ENCODE peak calls at places on chromosomes 12 and 14, in ten cellular contexts. M, Q, I, T, L, B, D, N, F and R are unnamed samples.

GRCh38 chr14:98736701-98737338 is 535.2 kb downstream of the BCL11B start:
- DNase-seq in D (no peak), L (no peak), B (no peak), N (no peak), T (no peak), Q (no peak), M (no peak), I (no peak), F (no peak), R (peak; percentile 62)

GRCh38 chr12:115060477-115061168 is 376.6 kb upstream of the TBX3 start:
- DNase-seq in L (no peak), T (no peak), D (no peak), M (no peak), I (no peak), B (peak; percentile 46), Q (no peak), N (no peak), F (no peak), R (no peak)

GRCh38 chr14:72708708-72709475 is 185.0 kb downstream of the DPF3 start:
- DNase-seq in N (no peak), Q (no peak), T (no peak), M (no peak), I (no peak), B (no peak), L (no peak), F (no peak), D (no peak), R (no peak)

GRCh38 chr12:12088761-12089160 is 18.0 kb downstream of the BCL2L14 start:
- DNase-seq in N (no peak), D (no peak), M (no peak), I (no peak), L (no peak), F (no peak), T (no peak), Q (no peak), B (no peak), R (no peak)

GRCh38 chr12:57240926-57241555 is 9.9 kb downstream of the STAC3 start:
- DNase-seq in Q (no peak), T (no peak), N (no peak), M (no peak), D (no peak), I (peak; percentile 85), L (no peak), F (no peak), B (peak; percentile 21), R (no peak)

GRCh38 chr14:104461676-104462443 is 117.7 kb upstream of the C14orf180 start:
- DNase-seq in N (no peak), T (no peak), Q (no peak), F (no peak), B (no peak), I (peak; percentile 67), L (no peak), M (peak; percentile 56), D (no peak), R (peak; percentile 82)

GRCh38 chr14:77375973-77376372 is 921 bp downstream of the TMED8 start:
- DNase-seq in F (no peak), D (no peak), M (no peak), N (no peak), Q (no peak), B (no peak), T (no peak), I (no peak), L (no peak), R (no peak)

GRCh38 chr12:4911316-4911994 is 1.8 kb downstream of the KCNA1 start:
- DNase-seq in Q (no peak), D (no peak), I (peak; percentile 59), N (no peak), L (no peak), B (no peak), T (no peak), F (no peak), M (no peak), R (no peak)

GRCh38 chr14:64572721-64573508 is 23.2 kb downstream of the PPP1R36 start:
- DNase-seq in D (no peak), I (no peak), L (no peak), N (no peak), Q (no peak), M (no peak), T (peak; percentile 57), B (no peak), F (peak; percentile 65), R (no peak)

GRCh38 chr14:38544766-38545165 is 288.9 kb upstream of the CLEC14A start:
- DNase-seq in M (no peak), T (no peak), Q (no peak), B (no peak), F (no peak), N (no peak), L (no peak), I (no peak), D (no peak), R (no peak)

GRCh38 chr12:125683748-125684381 is 618.6 kb downstream of the AACS start:
- DNase-seq in M (no peak), F (no peak), D (no peak), N (no peak), L (no peak), Q (no peak), B (no peak), T (no peak), I (peak; percentile 82), R (peak; percentile 83)

GRCh38 chr14:98633380-98633779 is 638.6 kb downstream of the BCL11B start:
- DNase-seq in Q (no peak), M (no peak), T (peak; percentile 1), F (no peak), D (no peak), B (no peak), L (no peak), I (no peak), N (no peak), R (no peak)

GRCh38 chr14:63650336-63650952 is 8.8 kb upstream of the WDR89 start:
- DNase-seq in I (no peak), D (no peak), B (peak; percentile 65), Q (no peak), N (peak; percentile 44), L (no peak), M (no peak), T (no peak), F (peak; percentile 42), R (no peak)

GRCh38 chr14:103164786-103165185 is 41.5 kb downstream of the TNFAIP2 start:
- DNase-seq in N (no peak), Q (no peak), L (no peak), D (no peak), B (no peak), M (no peak), T (no peak), F (no peak), I (no peak), R (no peak)

GRCh38 chr12:65504417-65504816 is 225.9 kb downstream of the MSRB3 start:
- DNase-seq in F (no peak), I (no peak), D (no peak), Q (no peak), M (no peak), B (no peak), T (no peak), N (no peak), L (no peak), R (no peak)

GRCh38 chr14:71731096-71731495 is 201.1 kb upstream of the RGS6 start:
- DNase-seq in D (no peak), B (no peak), N (no peak), I (no peak), L (no peak), F (no peak), Q (no peak), M (no peak), T (no peak), R (no peak)

GRCh38 chr12:47837190-47838171 is 17.8 kb upstream of the HDAC7 start:
- DNase-seq in N (peak; percentile 81), F (peak; percentile 68), B (peak; percentile 79), Q (peak; percentile 68), I (peak; percentile 76), T (peak; percentile 75), D (peak; percentile 63), M (peak; percentile 87), L (peak; percentile 70), R (no peak)

DNA sequence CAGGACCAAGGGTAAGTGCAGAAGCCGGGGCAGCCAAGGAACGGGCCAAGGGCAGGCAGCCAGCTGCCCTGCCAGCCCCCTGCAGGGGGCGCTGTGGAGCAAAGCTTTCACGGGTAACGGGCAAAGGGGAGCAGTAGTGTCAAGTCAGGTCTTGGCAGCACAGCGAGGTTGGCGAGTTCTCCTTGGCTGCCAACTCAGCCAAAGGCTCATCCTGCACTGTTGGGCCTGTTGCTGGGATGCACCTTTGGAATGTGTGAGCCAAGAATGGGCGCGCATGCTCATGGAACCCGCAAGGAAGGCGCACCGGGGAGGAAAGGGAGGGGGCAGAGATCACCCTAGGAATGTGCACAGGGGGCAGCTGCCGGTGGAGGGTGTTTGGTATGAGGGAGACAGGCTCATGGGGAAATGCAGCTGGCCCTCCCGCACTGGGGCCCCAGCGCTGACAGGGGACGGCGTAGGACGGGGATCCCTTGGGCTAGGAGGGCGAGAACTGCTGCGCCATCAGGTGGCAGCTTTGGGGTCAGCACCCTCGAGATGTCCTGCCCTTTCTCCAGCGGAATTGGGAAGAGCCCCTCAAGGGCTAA is 138.0 kb downstream of the ASCL4 start:
- DNase-seq in D (no peak), M (no peak), B (peak; percentile 2), T (no peak), L (peak; percentile 30), N (peak; percentile 1), F (no peak), I (peak; percentile 62), Q (peak; percentile 44), R (no peak)
- TF ChIP-seq CTCF in D (peak; percentile 46), M (peak; percentile 21), B (peak; percentile 67), T (peak; percentile 58), L (peak; percentile 86), N (peak; percentile 38), F (peak; percentile 23), I (peak; percentile 30), Q (peak; percentile 64), R (peak; percentile 36)

DNA sequence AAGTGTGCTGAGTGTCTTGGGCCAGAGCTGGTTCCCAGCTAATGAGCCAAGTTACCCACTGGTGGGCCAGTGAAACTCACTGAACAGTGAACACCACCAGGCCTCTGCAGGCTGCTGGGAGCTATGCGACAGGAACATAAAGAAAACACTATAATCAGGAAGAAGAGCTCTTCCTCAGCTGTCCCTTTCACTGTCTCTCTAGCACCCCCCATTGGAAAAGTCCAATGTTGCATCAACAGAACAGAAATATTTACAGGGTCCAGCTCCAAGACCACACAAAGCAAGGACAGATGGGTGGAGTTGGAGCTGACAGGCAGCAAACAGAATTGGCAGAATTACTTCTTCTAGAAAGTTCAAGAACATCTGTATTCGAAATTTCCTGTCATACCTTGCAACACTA is 903.6 kb upstream of the TMEM132C start:
- DNase-seq in N (no peak), T (peak; percentile 15), B (no peak), Q (no peak), D (no peak), M (no peak), L (no peak), F (no peak), I (no peak), R (no peak)
- TF ChIP-seq CTCF in N (peak; percentile 19), T (peak; percentile 47), B (peak; percentile 35), Q (no peak), D (no peak), M (no peak), L (no peak), F (peak; percentile 25), I (no peak), R (no peak)

GRCh38 chr12:19183121-19183838 is 53.7 kb downstream of the PLEKHA5 start:
- DNase-seq in T (peak; percentile 33), F (peak; percentile 37), M (no peak), L (no peak), N (peak; percentile 50), D (no peak), Q (no peak), I (no peak), B (no peak), R (no peak)
- TF ChIP-seq CTCF in T (peak; percentile 52), F (peak; percentile 35), M (no peak), L (no peak), N (peak; percentile 39), D (peak; percentile 18), Q (no peak), I (no peak), B (peak; percentile 33), R (peak; percentile 38)

GRCh38 chr12:121792607-121793500 is 634 bp downstream of the RHOF start:
- DNase-seq in M (no peak), Q (peak; percentile 73), L (no peak), F (no peak), T (no peak), N (no peak), B (no peak), I (peak; percentile 87), D (no peak), R (no peak)
- TF ChIP-seq CTCF in M (no peak), Q (no peak), L (no peak), F (no peak), T (no peak), N (no peak), B (no peak), I (no peak), D (no peak), R (no peak)